ENCODE peak calls at places on chromosomes 7 and 10, in eight cellular contexts. One of them, this sample, is unnamed.

GRCh38 chr7:148962823-148963582 is 65.3 kb downstream of the PDIA4 start:
- DNase-seq in EH: peak; percentile 77
- DNase-seq in ACHN: peak; percentile 74
- DNase-seq in uterus: peak; percentile 70
- DNase-seq in iris pigment epithelial cell: peak; percentile 70
- DNase-seq in GM23248: peak; percentile 82
- DNase-seq in fibroblast of pulmonary artery: peak; percentile 81
- DNase-seq in body of pancreas: peak; percentile 72
- DNase-seq in this sample: peak; percentile 67

GRCh38 chr10:115706482-115707076 is 566.4 kb downstream of the GFRA1 start:
- DNase-seq in fibroblast of pulmonary artery: peak; percentile 46
- DNase-seq in iris pigment epithelial cell: peak; percentile 39
- DNase-seq in EH: peak; percentile 47
- DNase-seq in GM23248: peak; percentile 56
- DNase-seq in ACHN: peak; percentile 59
- DNase-seq in body of pancreas: peak; percentile 5
- DNase-seq in uterus: no peak
- DNase-seq in this sample: peak; percentile 38

GRCh38 chr7:57207836-57208235 is 75.6 kb upstream of the ZNF479 start:
- DNase-seq in body of pancreas: no peak
- DNase-seq in iris pigment epithelial cell: no peak
- DNase-seq in EH: no peak
- DNase-seq in fibroblast of pulmonary artery: no peak
- DNase-seq in ACHN: no peak
- DNase-seq in uterus: no peak
- DNase-seq in GM23248: no peak
- DNase-seq in this sample: no peak

GRCh38 chr7:22586806-22587180 is 86.8 kb upstream of the STEAP1B start:
- DNase-seq in fibroblast of pulmonary artery: peak; percentile 81
- DNase-seq in EH: peak; percentile 79
- DNase-seq in uterus: no peak
- DNase-seq in GM23248: peak; percentile 46
- DNase-seq in iris pigment epithelial cell: no peak
- DNase-seq in body of pancreas: no peak
- DNase-seq in ACHN: peak; percentile 65
- DNase-seq in this sample: peak; percentile 86

GRCh38 chr7:32680259-32681173 is 185.2 kb downstream of the AVL9 start:
- DNase-seq in uterus: no peak
- DNase-seq in ACHN: no peak
- DNase-seq in fibroblast of pulmonary artery: peak; percentile 84
- DNase-seq in EH: peak; percentile 52
- DNase-seq in GM23248: peak; percentile 29
- DNase-seq in body of pancreas: peak; percentile 8
- DNase-seq in iris pigment epithelial cell: peak; percentile 42
- DNase-seq in this sample: peak; percentile 92

GRCh38 chr10:77506517-77506916 is 131.1 kb downstream of the KCNMA1 start:
- DNase-seq in iris pigment epithelial cell: peak; percentile 58
- DNase-seq in GM23248: no peak
- DNase-seq in EH: no peak
- DNase-seq in uterus: no peak
- DNase-seq in ACHN: no peak
- DNase-seq in fibroblast of pulmonary artery: no peak
- DNase-seq in body of pancreas: no peak
- DNase-seq in this sample: peak; percentile 44

GRCh38 chr7:85705076-85705475 is 518.2 kb upstream of the SEMA3D start:
- DNase-seq in ACHN: no peak
- DNase-seq in fibroblast of pulmonary artery: no peak
- DNase-seq in uterus: no peak
- DNase-seq in EH: no peak
- DNase-seq in body of pancreas: no peak
- DNase-seq in GM23248: no peak
- DNase-seq in iris pigment epithelial cell: no peak
- DNase-seq in this sample: no peak

GRCh38 chr7:44077681-44078091 is 4.6 kb downstream of the POLM start:
- DNase-seq in GM23248: no peak
- DNase-seq in uterus: no peak
- DNase-seq in EH: no peak
- DNase-seq in body of pancreas: no peak
- DNase-seq in iris pigment epithelial cell: no peak
- DNase-seq in ACHN: no peak
- DNase-seq in fibroblast of pulmonary artery: no peak
- DNase-seq in this sample: no peak

GRCh38 chr7:118476036-118476435 is 251.5 kb downstream of the ANKRD7 start:
- DNase-seq in GM23248: no peak
- DNase-seq in EH: no peak
- DNase-seq in ACHN: no peak
- DNase-seq in iris pigment epithelial cell: no peak
- DNase-seq in body of pancreas: no peak
- DNase-seq in uterus: no peak
- DNase-seq in fibroblast of pulmonary artery: no peak
- DNase-seq in this sample: no peak